ENCODE peak calls at places on chromosomes 4 and X, in four cellular contexts. One of them, this sample, is unnamed.
A peak's percentile ranks its signal among the peaks of the same experiment; 100 is the strongest.

GRCh38 chr4:123363729-123364128 is 32.9 kb upstream of the SPRY1 start:
- DNase-seq in NCI-H774: no peak
- DNase-seq in HT1080: no peak
- DNase-seq in HS-5: no peak
- DNase-seq in this sample: no peak

GRCh38 chr4:5635826-5636196 is 72.5 kb downstream of the EVC2 start:
- DNase-seq in HS-5: peak; percentile 74
- DNase-seq in HT1080: peak; percentile 74
- DNase-seq in NCI-H774: no peak
- DNase-seq in this sample: no peak

GRCh38 chrX:95290455-95290854 is 1394.2 kb upstream of the DIAPH2 start:
- DNase-seq in NCI-H774: no peak
- DNase-seq in HS-5: no peak
- DNase-seq in HT1080: peak; percentile 48
- DNase-seq in this sample: no peak

GRCh38 chr4:156638925-156639605 is 332.5 kb downstream of the PDGFC start:
- DNase-seq in HT1080: peak; percentile 16
- DNase-seq in NCI-H774: peak; percentile 12
- DNase-seq in HS-5: no peak
- DNase-seq in this sample: no peak

GRCh38 chrX:146614693-146615524 is 194.7 kb upstream of the CXorf51B start:
- DNase-seq in HT1080: no peak
- DNase-seq in NCI-H774: no peak
- DNase-seq in HS-5: no peak
- DNase-seq in this sample: no peak

GRCh38 chr4:17708992-17709759 is 72.2 kb downstream of the FAM184B start:
- DNase-seq in HS-5: no peak
- DNase-seq in HT1080: no peak
- DNase-seq in NCI-H774: no peak
- DNase-seq in this sample: no peak

GRCh38 chrX:15465896-15466651 is 27.1 kb downstream of the PIR start:
- DNase-seq in NCI-H774: no peak
- DNase-seq in HS-5: no peak
- DNase-seq in HT1080: no peak
- DNase-seq in this sample: no peak

GRCh38 chr4:185112104-185112503 is 31.0 kb upstream of the SLC25A4 start:
- DNase-seq in HT1080: peak; percentile 99
- DNase-seq in NCI-H774: no peak
- DNase-seq in HS-5: peak; percentile 79
- DNase-seq in this sample: peak; percentile 27

GRCh38 chrX:71859637-71860036 is 51.0 kb upstream of the NHSL2 start:
- DNase-seq in HS-5: no peak
- DNase-seq in NCI-H774: peak; percentile 3
- DNase-seq in HT1080: peak; percentile 16
- DNase-seq in this sample: peak; percentile 41

GRCh38 chrX:138082881-138083280 is 517.0 kb downstream of the ZIC3 start:
- DNase-seq in HS-5: no peak
- DNase-seq in HT1080: peak; percentile 33
- DNase-seq in NCI-H774: no peak
- DNase-seq in this sample: no peak

GRCh38 chrX:14946721-14947120 is 73.5 kb downstream of the MOSPD2 start:
- DNase-seq in HS-5: no peak
- DNase-seq in HT1080: no peak
- DNase-seq in NCI-H774: no peak
- DNase-seq in this sample: no peak

GRCh38 chr4:32631824-32632223 is 1911.7 kb downstream of the PCDH7 start:
- DNase-seq in NCI-H774: no peak
- DNase-seq in HT1080: no peak
- DNase-seq in HS-5: no peak
- DNase-seq in this sample: no peak

GRCh38 chrX:152444338-152444737 is 6.8 kb downstream of the GABRA3 start:
- DNase-seq in HS-5: no peak
- DNase-seq in NCI-H774: no peak
- DNase-seq in HT1080: no peak
- DNase-seq in this sample: no peak

GRCh38 chrX:2185341-2186082 is 315.3 kb downstream of the DHRSX start:
- DNase-seq in HT1080: no peak
- DNase-seq in NCI-H774: no peak
- DNase-seq in HS-5: no peak
- DNase-seq in this sample: no peak

GRCh38 chr4:8394125-8394524 is 46.4 kb downstream of the ACOX3 start:
- DNase-seq in HS-5: no peak
- DNase-seq in HT1080: no peak
- DNase-seq in NCI-H774: no peak
- DNase-seq in this sample: no peak

GRCh38 chr4:60799214-60799613 is 400.9 kb upstream of the ADGRL3 start:
- DNase-seq in NCI-H774: no peak
- DNase-seq in HT1080: no peak
- DNase-seq in HS-5: no peak
- DNase-seq in this sample: no peak

GRCh38 chr4:100016191-100016590 is 66.1 kb upstream of the H2AZ1 start:
- DNase-seq in HT1080: no peak
- DNase-seq in NCI-H774: no peak
- DNase-seq in HS-5: no peak
- DNase-seq in this sample: no peak